ENCODE peak calls at places on chromosomes 11 and 22, in four cellular contexts. V is mesendoderm, M is H1, A is IMR-90. F is an unnamed sample.

GRCh38 chr11:15199693-15200092 is 85.0 kb downstream of the INSC start:
- DNase-seq in A (peak), M (no peak), V (no peak), F (no peak)

GRCh38 chr11:2788751-2789140 is 89.0 kb upstream of the KCNQ1OT1 start:
- DNase-seq in A (no peak), V (no peak), M (no peak), F (no peak)

GRCh38 chr22:37659897-37660708 is 1.6 kb downstream of the PDXP start:
- DNase-seq in A (no peak), M (no peak), V (no peak), F (no peak)

GRCh38 chr11:940496-941135 is 14.9 kb downstream of the AP2A2 start:
- DNase-seq in A (no peak), M (no peak), V (no peak), F (no peak)

GRCh38 chr22:38097058-38097457 is 13.1 kb upstream of the SLC16A8 start:
- DNase-seq in A (no peak), V (no peak), M (no peak), F (no peak)

GRCh38 chr22:19808873-19809478 is 45.7 kb downstream of the GNB1L start:
- DNase-seq in V (no peak), M (no peak), A (no peak), F (no peak)

GRCh38 chr11:129951201-129951882 is 51.3 kb downstream of the PRDM10 start:
- DNase-seq in A (no peak), V (no peak), M (no peak), F (no peak)

GRCh38 chr11:35014352-35014751 is 97.9 kb downstream of the PDHX start:
- DNase-seq in A (peak), M (no peak), V (no peak), F (no peak)

GRCh38 chr11:105181521-105181920 is 42.0 kb upstream of the CARD18 start:
- DNase-seq in V (no peak), M (no peak), A (peak), F (no peak)

GRCh38 chr11:106880121-106880520 is 138.2 kb downstream of the GUCY1A2 start:
- DNase-seq in M (peak), V (peak), A (no peak), F (peak)

GRCh38 chr22:17303441-17303839 is 65.8 kb upstream of the CECR2 start:
- DNase-seq in M (no peak), A (no peak), V (no peak), F (no peak)

GRCh38 chr11:46378811-46379482 is 2.5 kb upstream of the MDK start:
- DNase-seq in V (no peak), M (no peak), A (no peak), F (no peak)
- H2AK5ac ChIP-seq in V (no peak), M (no peak), A (no peak), F (peak)

GRCh38 chr22:42366815-42367581 is 65.2 kb downstream of the NFAM1 start:
- DNase-seq in V (no peak), A (no peak), M (no peak), F (no peak)

GRCh38 chr22:42365942-42366660 is 66.1 kb downstream of the NFAM1 start:
- DNase-seq in V (no peak), A (no peak), M (no peak), F (no peak)

GRCh38 chr22:42367980-42368378 is 64.2 kb downstream of the NFAM1 start:
- DNase-seq in A (no peak), M (no peak), V (no peak), F (no peak)

GRCh38 chr22:42369250-42370041 is 62.8 kb downstream of the NFAM1 start:
- DNase-seq in A (peak), M (peak), V (peak), F (peak)

DNA sequence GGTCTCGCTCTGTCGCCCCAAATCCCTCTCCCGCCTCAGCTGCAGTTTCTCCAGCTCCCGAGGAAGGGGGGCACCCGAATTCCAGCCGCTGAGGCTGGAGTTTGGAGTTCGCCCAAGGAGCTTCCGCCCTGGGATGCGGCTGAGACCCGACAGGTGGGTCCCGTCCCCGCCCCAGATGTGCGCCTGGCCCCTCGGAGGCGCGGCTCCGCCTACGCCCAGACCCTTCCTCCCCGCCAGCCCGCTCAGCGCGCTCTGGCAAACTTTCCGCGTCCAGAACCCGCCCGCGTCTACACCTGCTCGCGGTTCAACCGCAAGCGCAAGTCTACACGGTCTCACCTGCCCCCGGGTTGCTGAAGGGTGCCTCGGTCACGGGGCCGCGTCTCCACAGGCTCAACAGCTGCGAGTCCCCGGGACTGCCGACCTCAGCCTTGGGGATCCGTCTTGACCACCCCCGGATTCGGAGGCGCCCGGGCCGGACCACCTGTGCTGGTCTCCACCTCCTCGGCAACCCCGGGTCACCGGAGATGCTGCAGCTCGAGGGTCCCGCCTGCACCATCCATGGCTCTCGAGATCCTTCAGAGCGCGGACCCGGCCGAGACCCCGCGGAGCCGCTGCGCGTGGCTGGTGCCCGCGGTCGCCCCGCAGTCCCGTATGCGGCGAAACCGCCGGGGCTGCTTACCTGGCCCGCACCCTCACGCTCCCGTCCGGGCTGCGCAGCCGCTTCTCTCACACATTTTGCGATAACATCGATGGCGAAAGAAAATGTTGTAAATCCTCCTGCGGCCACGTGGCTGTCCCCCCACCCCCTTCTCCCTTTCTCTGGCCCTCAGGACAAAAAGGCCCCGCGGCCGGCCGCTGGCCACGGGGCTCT is 63.6 kb downstream of the NFAM1 start:
- DNase-seq in A (no peak), V (no peak), M (no peak), F (no peak)
- H3K18ac ChIP-seq in A (no peak), V (no peak), M (peak), F (peak)

DNA sequence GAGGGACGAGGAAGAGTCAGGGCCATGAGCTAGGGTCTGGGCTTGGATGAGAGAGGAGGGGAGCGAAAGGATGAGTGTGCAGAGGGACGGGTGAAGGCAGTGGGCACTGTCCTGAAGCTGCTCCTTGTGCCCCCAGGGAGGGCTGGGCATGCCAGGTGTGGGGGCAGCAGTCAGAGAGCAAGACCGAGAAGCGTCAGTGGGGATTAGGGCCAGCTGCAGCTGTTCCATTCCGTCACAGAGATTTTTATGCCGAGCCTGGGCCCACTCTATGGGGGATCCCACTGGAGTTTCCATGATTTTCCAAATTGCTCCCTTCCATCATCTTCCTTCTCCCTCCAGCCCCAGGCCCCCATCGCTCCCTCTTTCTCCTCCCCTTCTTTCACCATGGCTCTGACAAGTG is 93.2 kb downstream of the NECTIN1 start:
- DNase-seq in A (no peak), M (no peak), V (no peak), F (no peak)
- H3K4me2 ChIP-seq in A (no peak), M (no peak), V (no peak), F (no peak)

GRCh38 chr11:19767691-19768151 is 55.1 kb downstream of the NAV2 start:
- DNase-seq in M (no peak), V (no peak), A (no peak), F (no peak)
- H2AK5ac ChIP-seq in M (no peak), V (no peak), A (no peak), F (no peak)

GRCh38 chr11:73316422-73316821 is 8.3 kb downstream of the ARHGEF17 start:
- DNase-seq in V (no peak), M (no peak), A (no peak), F (no peak)

GRCh38 chr11:73313652-73314051 is 5.6 kb downstream of the ARHGEF17 start:
- DNase-seq in M (no peak), V (no peak), A (no peak), F (no peak)

GRCh38 chr11:73312806-73313403 is 4.8 kb downstream of the ARHGEF17 start:
- DNase-seq in M (no peak), V (no peak), A (peak), F (no peak)

GRCh38 chr11:73315288-73316020 is 7.4 kb downstream of the ARHGEF17 start:
- DNase-seq in A (no peak), M (no peak), V (no peak), F (no peak)

DNA sequence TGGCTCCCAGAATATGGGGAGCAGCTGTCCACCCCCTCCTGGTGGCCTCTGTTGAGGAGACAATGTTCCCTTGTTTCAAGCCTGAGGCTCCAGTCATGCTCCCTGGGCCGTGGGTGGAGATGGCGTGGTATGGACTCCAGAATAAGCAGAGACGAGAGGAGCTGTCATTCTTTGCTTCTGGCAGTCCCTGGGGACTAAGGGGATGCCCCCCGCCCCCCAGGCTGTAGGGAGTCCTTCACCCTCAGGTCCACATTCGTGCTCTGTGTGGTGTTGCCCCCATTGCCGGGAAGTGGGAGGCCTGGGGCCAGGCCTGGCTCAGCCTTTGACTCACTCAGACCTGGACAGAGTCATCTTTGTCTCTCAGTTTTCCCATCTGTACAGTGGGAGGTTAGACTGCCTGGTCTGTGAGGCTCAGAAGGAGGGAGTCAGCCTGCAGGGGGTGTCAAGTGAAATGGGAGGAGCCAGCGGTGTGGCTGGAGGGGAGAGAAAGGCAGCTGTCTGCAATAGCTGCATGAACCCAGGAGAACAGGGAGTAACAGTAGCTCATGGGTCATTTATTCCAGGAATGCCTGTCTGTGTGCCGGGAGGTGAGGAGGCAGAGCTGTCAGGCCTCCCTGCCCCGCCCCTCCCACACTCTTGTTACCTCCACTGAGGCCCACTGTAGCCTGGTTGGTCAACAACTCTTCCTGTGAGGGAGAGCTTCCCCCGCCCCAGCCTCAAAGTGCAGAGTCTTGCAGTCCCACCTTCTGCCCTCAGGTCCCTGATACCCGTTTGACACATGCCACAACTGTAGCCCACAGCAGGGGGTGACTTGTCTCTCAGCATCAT is 6.3 kb downstream of the ARHGEF17 start:
- DNase-seq in V (peak), M (no peak), A (peak), F (no peak)
- H3K18ac ChIP-seq in V (no peak), M (no peak), A (peak), F (no peak)

GRCh38 chr22:22761606-22761962 is 117.2 kb downstream of the GGTLC2 start:
- DNase-seq in M (no peak), A (no peak), V (no peak), F (no peak)

GRCh38 chr22:22763512-22763911 is 119.1 kb downstream of the GGTLC2 start:
- DNase-seq in M (no peak), A (no peak), V (no peak), F (no peak)

GRCh38 chr22:22761963-22762772 is 117.8 kb downstream of the GGTLC2 start:
- DNase-seq in V (no peak), M (no peak), A (no peak), F (no peak)

GRCh38 chr22:22759371-22759770 is 115.0 kb downstream of the GGTLC2 start:
- DNase-seq in M (no peak), A (no peak), V (no peak), F (no peak)

DNA sequence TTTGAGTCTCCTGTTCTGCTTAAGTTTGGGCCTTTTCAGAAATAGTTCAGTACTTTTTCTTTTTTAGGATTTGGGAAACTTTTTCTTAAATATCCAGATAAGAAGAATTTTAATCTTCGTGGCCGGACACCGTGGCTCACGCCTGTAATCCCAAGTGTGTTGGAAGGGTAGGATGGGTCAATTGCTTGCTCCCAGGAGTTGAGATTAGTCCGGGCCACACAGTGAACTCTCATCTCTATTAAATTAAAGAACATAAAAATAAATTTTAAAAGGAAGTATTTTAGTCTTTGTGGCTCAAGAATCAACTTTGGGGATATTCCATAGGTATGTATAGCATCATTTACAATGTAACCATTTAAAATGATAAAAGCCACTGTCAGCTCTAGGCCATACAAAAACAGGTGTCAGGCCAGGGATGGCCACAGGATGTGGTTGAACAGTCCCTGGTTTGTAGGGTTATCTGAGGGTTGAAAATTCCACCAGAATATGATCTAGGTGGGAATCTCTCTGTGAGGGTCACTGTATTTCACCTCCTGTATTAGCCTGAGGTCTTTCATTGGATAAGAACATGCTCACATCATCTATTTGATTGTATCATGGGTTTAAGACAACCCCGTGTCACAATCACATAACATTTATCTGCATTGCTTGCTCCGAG is 115.6 kb downstream of the GGTLC2 start:
- DNase-seq in V (no peak), M (no peak), A (no peak), F (no peak)
- H3K4me2 ChIP-seq in V (no peak), M (no peak), A (no peak), F (no peak)

GRCh38 chr11:20035701-20036601 is 124.3 kb downstream of the DBX1 start:
- DNase-seq in A (peak), M (no peak), V (no peak), F (no peak)
- H2AK5ac ChIP-seq in A (peak), M (no peak), V (no peak), F (no peak)

DNA sequence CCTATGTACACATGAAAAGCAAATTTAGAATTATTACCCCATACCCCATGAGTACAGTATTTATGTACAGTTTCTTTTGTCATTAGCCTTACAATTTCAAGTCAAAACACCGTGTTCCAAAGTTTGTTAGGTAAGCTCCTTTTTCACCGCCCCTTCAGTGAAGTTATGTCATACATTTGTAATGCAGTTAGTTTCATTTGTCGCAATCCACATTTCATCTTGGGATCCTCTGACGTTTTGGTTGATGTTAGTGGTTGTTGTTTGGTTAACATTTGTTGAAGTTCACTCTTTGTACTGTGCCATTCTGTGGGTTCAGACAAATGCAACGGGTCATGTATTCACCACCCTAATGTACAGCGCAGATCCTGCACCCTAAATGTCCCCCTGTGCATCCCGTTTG is 45.2 kb downstream of the ARHGEF12 start:
- DNase-seq in A (no peak), M (no peak), V (no peak), F (no peak)
- H3K18ac ChIP-seq in A (peak), M (no peak), V (no peak), F (no peak)

DNA sequence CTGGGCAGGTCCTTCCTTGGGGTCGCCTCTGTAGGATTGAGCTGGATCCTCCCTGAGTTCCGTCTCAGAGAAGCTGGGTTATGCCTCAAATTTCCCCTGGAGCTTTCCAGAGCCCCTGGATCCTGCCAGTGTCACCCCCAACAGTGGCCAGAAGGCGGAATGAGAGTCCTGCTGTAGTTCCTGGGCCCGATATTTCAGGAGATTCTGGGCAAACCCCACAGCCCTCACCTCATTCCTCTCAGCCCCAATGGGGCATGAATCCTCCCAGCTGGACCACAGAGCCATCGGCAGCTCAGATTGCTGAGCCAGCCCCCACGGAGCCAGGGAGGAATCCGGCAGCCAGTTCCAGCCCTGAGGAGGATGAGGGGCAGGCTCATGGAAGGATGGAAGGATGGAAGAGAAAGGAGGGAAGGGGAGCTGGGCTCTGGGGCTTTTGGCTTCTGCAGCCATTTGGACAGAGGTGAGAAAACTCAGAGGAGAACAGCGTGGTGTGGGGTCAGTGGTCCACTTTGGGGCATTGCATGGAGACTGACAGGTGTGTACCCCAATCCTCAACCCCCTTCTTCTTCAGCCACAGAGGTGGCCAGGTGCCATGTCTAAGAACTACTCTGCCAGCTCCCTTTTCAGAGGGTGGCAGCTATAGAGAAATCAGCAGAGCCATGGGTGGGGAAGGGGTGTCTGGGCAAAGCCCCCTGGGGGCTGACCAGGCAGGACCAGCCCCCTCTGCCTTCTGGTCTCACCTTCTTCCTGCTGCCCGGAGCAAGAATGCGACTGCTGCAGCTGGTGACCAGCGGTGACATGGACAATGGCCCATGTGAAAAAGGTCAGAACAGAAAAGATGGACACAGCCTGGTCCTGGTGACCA is 867.6 kb downstream of the TBC1D22A start:
- DNase-seq in A (no peak), M (no peak), V (no peak), F (no peak)
- H3K4me2 ChIP-seq in A (no peak), M (no peak), V (no peak), F (no peak)

F was measured in neuronal stem cell.